ENCODE peak calls at places on chromosomes 3 and 15, in five cellular contexts. C is IMR-90, J is left ventricle myocardium inferior, I is tibial nerve, T is PC-3. X is an unnamed sample.

GRCh38 chr15:63436872-63437375 is 55.3 kb upstream of the CA12 start:
- DNase-seq in C (peak), J (peak), I (peak), T (peak), X (peak)

GRCh38 chr3:187838016-187838535 is 92.8 kb upstream of the BCL6 start:
- DNase-seq in C (no peak), J (no peak), I (no peak), T (no peak), X (no peak)

GRCh38 chr15:64019764-64020163 is 26.5 kb downstream of the DAPK2 start:
- DNase-seq in C (no peak), J (peak), I (no peak), T (peak), X (no peak)

GRCh38 chr15:99566157-99566900 is 545 bp downstream of the MEF2A start:
- DNase-seq in C (no peak), J (peak), I (peak), T (peak), X (no peak)

GRCh38 chr15:80179025-80179759 is 26.4 kb downstream of the FAH start:
- DNase-seq in C (peak), J (no peak), I (no peak), T (peak), X (peak)

GRCh38 chr3:151226088-151226563 is 23.1 kb upstream of the GPR171 start:
- DNase-seq in C (peak), J (no peak), I (no peak), T (peak), X (peak)

GRCh38 chr3:108588616-108589015 is 622 bp downstream of the CIP2A start:
- DNase-seq in C (no peak), J (no peak), I (no peak), T (no peak), X (no peak)

GRCh38 chr15:79282371-79283251 is at the start of gene ANKRD34C:
- DNase-seq in C (no peak), J (no peak), I (no peak), T (no peak), X (no peak)

GRCh38 chr3:158569717-158570244 is 1.2 kb upstream of the MLF1 start:
- DNase-seq in C (no peak), J (no peak), I (no peak), T (no peak), X (no peak)

DNA sequence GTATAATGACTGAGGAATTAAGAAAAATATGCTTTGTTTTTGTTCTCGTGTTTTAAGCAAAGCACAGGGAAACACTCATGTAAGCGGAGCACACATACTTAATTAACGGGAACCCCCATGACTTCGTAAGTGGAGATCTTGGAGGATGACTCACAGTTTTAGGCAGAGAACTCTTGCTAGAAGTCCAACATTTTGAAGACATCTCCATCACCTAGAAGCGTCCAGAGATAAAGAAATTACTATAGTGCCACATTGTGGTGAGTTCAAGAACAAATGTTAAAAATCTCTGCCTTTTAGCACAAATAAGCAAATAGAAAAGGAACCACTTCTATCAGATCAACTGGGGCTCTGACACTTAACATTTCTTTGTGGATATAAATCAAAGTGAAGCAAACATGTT is 194.1 kb upstream of the ARHGEF26 start:
- DNase-seq in C (peak), J (no peak), I (no peak), T (peak), X (peak)
- TF ChIP-seq CTCF in C (peak), J (no peak), I (no peak), T (peak), X (peak)

GRCh38 chr3:190809351-190809750 is 53.1 kb downstream of the GMNC start:
- DNase-seq in C (no peak), J (no peak), I (no peak), T (no peak), X (no peak)
- H3K4me3 ChIP-seq in C (no peak), J (no peak), I (no peak), T (no peak), X (no peak)

GRCh38 chr3:148629006-148629405 is 68.7 kb upstream of the AGTR1 start:
- DNase-seq in C (no peak), J (no peak), I (no peak), T (no peak), X (no peak)

GRCh38 chr3:148625991-148626390 is 71.7 kb upstream of the AGTR1 start:
- DNase-seq in C (no peak), J (no peak), I (no peak), T (no peak), X (no peak)

DNA sequence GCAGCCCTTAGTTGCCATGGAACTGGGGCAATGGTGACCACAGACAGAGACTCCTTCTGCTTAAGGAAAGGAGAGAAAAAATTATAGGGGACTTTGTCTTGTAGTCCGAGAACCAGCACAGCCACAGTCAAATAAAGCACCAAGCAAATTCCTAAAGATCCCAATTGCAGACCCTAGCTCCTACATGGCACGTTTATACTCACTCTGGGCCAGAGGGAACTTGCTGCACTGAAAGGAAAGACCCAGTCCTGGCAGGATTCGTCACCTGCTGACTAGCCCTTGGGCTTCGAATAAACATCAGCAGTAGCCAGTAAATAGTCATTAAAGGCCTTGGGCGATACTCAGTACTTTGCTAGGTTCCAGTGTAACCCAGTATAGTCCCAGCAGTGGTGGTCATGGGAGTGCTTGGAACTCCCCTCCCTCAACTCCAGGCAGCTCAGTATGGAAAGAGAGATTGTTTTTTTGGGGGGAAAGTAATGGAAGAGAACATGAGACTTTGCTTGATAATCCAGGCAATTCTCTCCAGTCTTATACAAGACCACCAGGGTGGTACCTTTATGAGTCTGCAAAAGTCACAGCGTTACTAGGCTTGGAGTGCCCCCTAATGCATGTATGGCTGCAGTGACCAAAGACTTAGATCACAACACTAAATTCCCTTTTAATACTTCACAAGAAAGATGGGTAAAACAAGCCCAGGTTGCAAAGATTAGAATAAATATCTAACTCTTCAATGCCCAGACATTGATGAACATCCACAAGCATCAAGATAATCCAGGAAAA is 66.4 kb upstream of the AGTR1 start:
- DNase-seq in C (no peak), J (no peak), I (no peak), T (no peak), X (no peak)
- TF ChIP-seq CTCF in C (peak), J (peak), I (no peak), T (peak), X (peak)

GRCh38 chr3:99066863-99067262 is 165.4 kb upstream of the DCBLD2 start:
- DNase-seq in C (no peak), J (no peak), I (no peak), T (no peak), X (no peak)
- H3K4me3 ChIP-seq in C (no peak), J (no peak), I (no peak), T (no peak), X (no peak)

GRCh38 chr15:29106116-29106515 is 163.5 kb downstream of the NSMCE3 start:
- DNase-seq in C (no peak), J (no peak), I (no peak), T (no peak), X (no peak)

GRCh38 chr15:29102911-29103824 is 166.5 kb downstream of the NSMCE3 start:
- DNase-seq in C (no peak), J (peak), I (no peak), T (no peak), X (peak)

GRCh38 chr15:29104566-29104880 is 165.1 kb downstream of the NSMCE3 start:
- DNase-seq in C (no peak), J (no peak), I (no peak), T (no peak), X (no peak)

GRCh38 chr15:29105151-29105785 is 164.4 kb downstream of the NSMCE3 start:
- DNase-seq in C (no peak), J (no peak), I (no peak), T (no peak), X (no peak)

DNA sequence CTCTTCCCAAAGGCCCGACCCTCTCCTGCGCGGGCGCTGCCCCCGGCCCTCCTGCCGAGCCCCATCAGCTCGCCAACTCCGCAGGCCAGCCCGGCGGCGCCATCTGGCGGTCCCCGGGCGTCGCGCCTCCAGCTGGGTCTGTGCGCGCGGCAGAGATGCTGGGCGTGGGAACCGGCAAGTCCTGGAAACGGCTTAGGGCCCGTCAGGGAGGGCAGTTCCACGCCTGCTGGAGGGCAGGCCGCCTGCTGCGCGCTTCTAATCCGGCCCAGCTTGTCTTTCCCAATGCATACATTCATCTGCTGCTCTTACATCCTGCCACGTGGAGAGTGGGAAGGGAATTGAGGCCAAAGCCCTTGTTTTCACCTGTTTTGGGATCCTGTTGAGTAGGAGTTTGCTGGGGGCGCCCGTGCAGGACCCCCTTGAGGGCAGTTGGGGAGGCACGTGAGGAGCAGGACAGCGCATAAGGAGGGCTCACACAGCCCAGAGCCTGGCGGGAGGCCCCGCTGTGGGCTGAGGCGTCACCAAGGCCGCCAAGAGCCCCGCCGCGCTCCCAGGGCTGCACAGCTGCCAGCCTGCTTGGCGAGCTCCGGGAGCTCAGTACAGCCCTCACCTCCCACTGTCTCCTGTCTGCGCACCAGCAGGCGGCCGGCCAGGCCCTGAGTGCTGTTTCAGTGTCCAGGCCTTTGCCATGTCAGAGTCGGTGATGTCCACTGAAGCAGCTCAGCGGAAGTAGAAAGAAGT is 165.6 kb downstream of the NSMCE3 start:
- DNase-seq in C (peak), J (peak), I (peak), T (peak), X (peak)
- TF ChIP-seq CTCF in C (peak), J (peak), I (peak), T (peak), X (peak)

GRCh38 chr15:34796847-34797246 is 1.5 kb upstream of the ACTC1 start:
- DNase-seq in C (no peak), J (no peak), I (no peak), T (no peak), X (no peak)

GRCh38 chr15:34795267-34796081 is at the start of gene ACTC1:
- DNase-seq in C (peak), J (peak), I (no peak), T (peak), X (peak)

GRCh38 chr15:34793071-34793470 is 2.3 kb downstream of the ACTC1 start:
- DNase-seq in C (no peak), J (no peak), I (no peak), T (no peak), X (no peak)

GRCh38 chr15:34793901-34794300 is 1.4 kb downstream of the ACTC1 start:
- DNase-seq in C (no peak), J (no peak), I (no peak), T (no peak), X (no peak)

GRCh38 chr15:34794590-34795206 is 651 bp downstream of the ACTC1 start:
- DNase-seq in C (no peak), J (no peak), I (no peak), T (no peak), X (no peak)
- H3K4me3 ChIP-seq in C (no peak), J (peak), I (no peak), T (peak), X (peak)

GRCh38 chr3:184144505-184144904 is 9.3 kb downstream of the EIF2B5 start:
- DNase-seq in C (no peak), J (no peak), I (no peak), T (no peak), X (no peak)

GRCh38 chr3:184142199-184142598 is 7.0 kb downstream of the EIF2B5 start:
- DNase-seq in C (no peak), J (no peak), I (no peak), T (no peak), X (no peak)

GRCh38 chr3:184145881-184146280 is 9.3 kb upstream of the DVL3 start:
- DNase-seq in C (no peak), J (no peak), I (no peak), T (no peak), X (no peak)

GRCh38 chr3:184143327-184143726 is 8.2 kb downstream of the EIF2B5 start:
- DNase-seq in C (no peak), J (no peak), I (no peak), T (no peak), X (no peak)

GRCh38 chr3:184145120-184145524 is 10.0 kb downstream of the EIF2B5 start:
- DNase-seq in C (peak), J (peak), I (no peak), T (peak), X (peak)
- TF ChIP-seq CTCF in C (peak), J (peak), I (no peak), T (peak), X (peak)

GRCh38 chr3:43361077-43361476 is 74.7 kb downstream of the SNRK start:
- DNase-seq in C (no peak), J (no peak), I (no peak), T (no peak), X (no peak)
- H3K4me3 ChIP-seq in C (no peak), J (no peak), I (no peak), T (no peak), X (no peak)

DNA sequence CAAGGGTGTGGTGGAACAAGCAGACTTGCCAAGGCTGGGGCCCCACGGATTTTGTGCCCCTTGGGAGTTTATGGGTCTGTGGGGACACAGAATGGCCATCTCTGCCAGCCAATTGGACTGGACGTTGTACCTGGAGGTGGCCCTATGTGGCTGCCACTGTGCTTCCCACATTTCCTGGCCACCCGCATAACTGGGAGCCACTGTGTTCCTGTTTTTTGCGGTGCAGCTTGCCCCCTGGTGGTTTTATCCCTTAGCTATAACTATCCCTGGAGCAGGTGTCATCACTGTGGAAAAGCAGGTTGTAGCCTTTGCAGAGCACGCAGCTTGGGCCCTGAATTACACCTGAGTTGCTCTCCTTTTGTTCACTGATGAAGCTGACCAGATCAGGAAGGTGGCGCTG is 306.3 kb downstream of the ZPLD1 start:
- DNase-seq in C (no peak), J (no peak), I (no peak), T (peak), X (no peak)
- TF ChIP-seq CTCF in C (no peak), J (peak), I (no peak), T (peak), X (no peak)

DNA sequence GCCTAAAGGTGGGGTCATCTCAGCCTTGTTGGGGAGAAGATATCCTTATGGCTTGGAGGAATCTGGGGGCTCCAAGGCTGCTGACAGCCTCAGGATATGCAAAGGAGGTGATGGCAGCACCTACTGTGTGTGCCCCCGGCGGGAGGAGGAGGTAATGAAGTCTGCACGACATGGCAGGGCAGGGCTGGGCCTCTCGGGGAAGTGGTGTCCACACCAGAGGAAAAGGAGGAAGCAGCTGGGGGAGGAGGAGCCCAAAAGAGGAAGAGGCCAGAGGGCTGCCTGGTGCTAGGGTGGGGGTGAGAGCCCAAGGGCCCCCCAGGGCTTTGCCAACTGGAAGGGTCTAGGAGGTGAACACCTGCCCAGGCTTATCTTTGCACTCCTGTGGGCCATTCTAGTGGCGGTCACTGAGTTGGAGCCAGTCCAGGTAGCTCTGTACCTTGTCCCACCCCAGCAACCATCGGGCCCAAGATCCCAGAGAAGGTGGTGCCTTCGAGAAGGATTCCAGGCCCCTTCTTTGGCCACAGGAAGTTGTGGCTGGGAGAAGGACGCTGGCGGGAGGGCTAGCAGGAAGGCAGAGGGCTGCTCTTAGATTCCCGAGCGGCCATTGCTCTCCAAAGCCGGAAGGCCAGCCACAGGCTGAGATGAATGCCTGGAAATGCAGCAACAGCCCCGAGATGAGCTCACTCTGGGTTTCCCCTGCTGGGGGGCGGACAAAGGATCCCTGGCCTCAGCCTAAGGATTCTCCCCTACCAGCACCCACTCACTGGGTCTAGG is 7.0 kb downstream of the GNAI2 start:
- DNase-seq in C (peak), J (peak), I (no peak), T (no peak), X (no peak)
- H3K4me3 ChIP-seq in C (no peak), J (peak), I (no peak), T (no peak), X (no peak)

X was measured in foreskin fibroblast.